ENCODE peak calls at places on chromosomes 11 and 22, in five cellular contexts. W is Calu3; P is activated T-cell treated with anti-CD3 and anti-CD28 coated beads for 1 hour; D is T-helper 2 cell treated with Interferon-gamma antibody and Interleukin-4, amounts not matched to agents 5 μg/mL and 100 μg/mL, for 36 hours; S is OCI-M1. O is an unnamed sample.

GRCh38 chr11:119267645-119268044 is 49.3 kb downstream of the MCAM start:
- DNase-seq in S (no peak), D (no peak), W (no peak), P (no peak), O (no peak)

GRCh38 chr11:64718084-64718779 is 4.8 kb downstream of the NRXN2 start:
- DNase-seq in S (no peak), D (no peak), P (no peak), W (no peak), O (no peak)

GRCh38 chr11:115052601-115053000 is 374.3 kb downstream of the NXPE2 start:
- DNase-seq in W (no peak), S (no peak), D (no peak), P (no peak), O (no peak)

GRCh38 chr22:26589367-26589844 is 526 bp downstream of the TPST2 start:
- DNase-seq in D (peak), S (no peak), W (peak), P (no peak), O (no peak)

GRCh38 chr11:31769241-31769640 is 41.9 kb downstream of the PAX6 start:
- DNase-seq in S (no peak), D (no peak), P (no peak), W (no peak), O (no peak)

GRCh38 chr11:96221244-96222070 is 121.5 kb downstream of the MAML2 start:
- DNase-seq in S (no peak), D (no peak), W (no peak), P (no peak), O (no peak)

GRCh38 chr11:65330544-65330943 is 3.1 kb upstream of the DPF2 start:
- DNase-seq in W (no peak), D (no peak), S (no peak), P (no peak), O (no peak)

GRCh38 chr11:9231848-9232177 is 33.3 kb downstream of the DENND5A start:
- DNase-seq in W (no peak), P (no peak), D (no peak), S (peak), O (no peak)

GRCh38 chr22:28730146-28730545 is 11.5 kb downstream of the CHEK2 start:
- DNase-seq in W (no peak), S (no peak), P (no peak), D (no peak), O (no peak)

GRCh38 chr22:46447906-46448669 is 89.3 kb downstream of the CELSR1 start:
- DNase-seq in P (no peak), W (no peak), D (no peak), S (no peak), O (no peak)

GRCh38 chr11:120702656-120703055 is 191.1 kb downstream of the GRIK4 start:
- DNase-seq in P (no peak), W (no peak), S (peak), D (no peak), O (no peak)

GRCh38 chr11:69280994-69281393 is 13.0 kb upstream of the MYEOV start:
- DNase-seq in P (no peak), W (peak), D (no peak), S (no peak), O (peak)

GRCh38 chr11:61516675-61517516 is 8.3 kb downstream of the LRRC10B start:
- DNase-seq in D (peak), P (peak), S (peak), W (peak), O (peak)